ENCODE peak calls at places on chromosomes 6 and 20, in six cellular contexts. One of them, this sample, is unnamed. For H3K4me1, the result is how much of the 10 kb centered on the place peaks cover.

GRCh38 chr6:39035689-39036088 is 12.9 kb upstream of the GLP1R start:
- DNase-seq in mesendoderm: no peak
- DNase-seq in IMR-90: no peak
- DNase-seq in RWPE2: no peak
- DNase-seq in tibial artery: no peak
- DNase-seq in colonic mucosa: no peak
- DNase-seq in this sample: no peak

GRCh38 chr6:153449279-153449678 is 318.2 kb upstream of the RGS17 start:
- DNase-seq in mesendoderm: no peak
- DNase-seq in IMR-90: no peak
- DNase-seq in RWPE2: no peak
- DNase-seq in tibial artery: no peak
- DNase-seq in colonic mucosa: no peak
- DNase-seq in this sample: no peak

GRCh38 chr6:111589366-111589765 is 16.3 kb downstream of the TRAF3IP2 start:
- DNase-seq in mesendoderm: no peak
- DNase-seq in IMR-90: peak
- DNase-seq in RWPE2: peak
- DNase-seq in tibial artery: peak
- DNase-seq in colonic mucosa: no peak
- DNase-seq in this sample: no peak

GRCh38 chr6:19905584-19905983 is 68.4 kb downstream of the ID4 start:
- DNase-seq in mesendoderm: peak
- DNase-seq in IMR-90: no peak
- DNase-seq in RWPE2: no peak
- DNase-seq in tibial artery: no peak
- DNase-seq in colonic mucosa: no peak
- DNase-seq in this sample: no peak

GRCh38 chr6:157682856-157683481 is 140.1 kb upstream of the SNX9 start:
- DNase-seq in mesendoderm: no peak
- DNase-seq in IMR-90: peak
- DNase-seq in RWPE2: no peak
- DNase-seq in tibial artery: no peak
- DNase-seq in colonic mucosa: no peak
- DNase-seq in this sample: no peak

GRCh38 chr6:163790296-163790840 is 375.9 kb downstream of the QKI start:
- DNase-seq in mesendoderm: no peak
- DNase-seq in IMR-90: peak
- DNase-seq in RWPE2: no peak
- DNase-seq in tibial artery: peak
- DNase-seq in colonic mucosa: no peak
- DNase-seq in this sample: no peak

GRCh38 chr20:33164763-33165095 is 3.2 kb upstream of the BPIFA2 start:
- DNase-seq in mesendoderm: no peak
- DNase-seq in IMR-90: no peak
- DNase-seq in RWPE2: no peak
- DNase-seq in tibial artery: no peak
- DNase-seq in colonic mucosa: no peak
- DNase-seq in this sample: no peak

GRCh38 chr6:129345890-129346289 is 364.1 kb downstream of the ARHGAP18 start:
- DNase-seq in mesendoderm: no peak
- DNase-seq in IMR-90: peak
- DNase-seq in RWPE2: no peak
- DNase-seq in tibial artery: no peak
- DNase-seq in colonic mucosa: no peak
- DNase-seq in this sample: no peak

GRCh38 chr6:168851460-168852103 is 402.1 kb downstream of the THBS2 start:
- DNase-seq in mesendoderm: no peak
- DNase-seq in IMR-90: no peak
- DNase-seq in RWPE2: no peak
- DNase-seq in tibial artery: no peak
- DNase-seq in colonic mucosa: no peak
- DNase-seq in this sample: no peak

GRCh38 chr20:24871429-24872213 is 77.4 kb upstream of the CST7 start:
- DNase-seq in mesendoderm: no peak
- DNase-seq in IMR-90: no peak
- DNase-seq in RWPE2: no peak
- DNase-seq in tibial artery: no peak
- DNase-seq in colonic mucosa: no peak
- DNase-seq in this sample: no peak

GRCh38 chr20:45322952-45323383 is 14.9 kb upstream of the MATN4 start:
- DNase-seq in mesendoderm: peak
- DNase-seq in IMR-90: peak
- DNase-seq in RWPE2: no peak
- DNase-seq in tibial artery: peak
- DNase-seq in colonic mucosa: peak
- DNase-seq in this sample: no peak

GRCh38 chr6:37069639-37070038 is 64.2 kb downstream of the FGD2 start:
- DNase-seq in mesendoderm: no peak
- DNase-seq in IMR-90: no peak
- DNase-seq in RWPE2: no peak
- DNase-seq in tibial artery: no peak
- DNase-seq in colonic mucosa: no peak
- DNase-seq in this sample: no peak
- H3K27ac ChIP-seq in mesendoderm: no peak
- H3K27ac ChIP-seq in IMR-90: no peak
- H3K27ac ChIP-seq in RWPE2: no peak
- H3K27ac ChIP-seq in tibial artery: no peak
- H3K27ac ChIP-seq in colonic mucosa: no peak
- H3K27ac ChIP-seq in this sample: no peak

GRCh38 chr20:59837623-59838394 is 95.6 kb downstream of the SYCP2 start:
- DNase-seq in mesendoderm: peak
- DNase-seq in IMR-90: no peak
- DNase-seq in RWPE2: no peak
- DNase-seq in tibial artery: no peak
- DNase-seq in colonic mucosa: no peak
- DNase-seq in this sample: no peak

GRCh38 chr20:59836768-59837167 is 96.7 kb downstream of the SYCP2 start:
- DNase-seq in mesendoderm: no peak
- DNase-seq in IMR-90: no peak
- DNase-seq in RWPE2: peak
- DNase-seq in tibial artery: no peak
- DNase-seq in colonic mucosa: no peak
- DNase-seq in this sample: no peak

GRCh38 chr20:59832406-59833156 is 100.9 kb downstream of the SYCP2 start:
- DNase-seq in mesendoderm: no peak
- DNase-seq in IMR-90: no peak
- DNase-seq in RWPE2: no peak
- DNase-seq in tibial artery: no peak
- DNase-seq in colonic mucosa: peak
- DNase-seq in this sample: no peak

GRCh38 chr20:59835448-59836395 is 97.7 kb downstream of the SYCP2 start:
- DNase-seq in mesendoderm: peak
- DNase-seq in IMR-90: peak
- DNase-seq in RWPE2: peak
- DNase-seq in tibial artery: no peak
- DNase-seq in colonic mucosa: peak
- DNase-seq in this sample: peak

GRCh38 chr20:59835057-59835447 is 98.4 kb downstream of the SYCP2 start:
- DNase-seq in mesendoderm: no peak
- DNase-seq in IMR-90: no peak
- DNase-seq in RWPE2: no peak
- DNase-seq in tibial artery: no peak
- DNase-seq in colonic mucosa: no peak
- DNase-seq in this sample: no peak
- H3K4me1 ChIP-seq in mesendoderm: under half
- H3K4me1 ChIP-seq in IMR-90: under half
- H3K4me1 ChIP-seq in RWPE2: half or more
- H3K4me1 ChIP-seq in tibial artery: under half
- H3K4me1 ChIP-seq in colonic mucosa: under half
- H3K4me1 ChIP-seq in this sample: under half

GRCh38 chr6:31836036-31836675 is 8.6 kb downstream of the HSPA1B start:
- DNase-seq in mesendoderm: no peak
- DNase-seq in IMR-90: peak
- DNase-seq in RWPE2: no peak
- DNase-seq in tibial artery: no peak
- DNase-seq in colonic mucosa: peak
- DNase-seq in this sample: no peak

GRCh38 chr6:31836676-31837611 is 9.4 kb downstream of the HSPA1B start:
- DNase-seq in mesendoderm: no peak
- DNase-seq in IMR-90: peak
- DNase-seq in RWPE2: no peak
- DNase-seq in tibial artery: no peak
- DNase-seq in colonic mucosa: peak
- DNase-seq in this sample: no peak

GRCh38 chr6:31842056-31842455 is 14.5 kb downstream of the HSPA1B start:
- DNase-seq in mesendoderm: no peak
- DNase-seq in IMR-90: no peak
- DNase-seq in RWPE2: no peak
- DNase-seq in tibial artery: no peak
- DNase-seq in colonic mucosa: no peak
- DNase-seq in this sample: no peak

GRCh38 chr6:31837612-31838553 is 10.3 kb downstream of the HSPA1B start:
- DNase-seq in mesendoderm: no peak
- DNase-seq in IMR-90: no peak
- DNase-seq in RWPE2: no peak
- DNase-seq in tibial artery: no peak
- DNase-seq in colonic mucosa: no peak
- DNase-seq in this sample: no peak

GRCh38 chr6:31838968-31839367 is 11.4 kb downstream of the HSPA1B start:
- DNase-seq in mesendoderm: no peak
- DNase-seq in IMR-90: no peak
- DNase-seq in RWPE2: no peak
- DNase-seq in tibial artery: no peak
- DNase-seq in colonic mucosa: no peak
- DNase-seq in this sample: no peak
- H3K27ac ChIP-seq in mesendoderm: no peak
- H3K27ac ChIP-seq in IMR-90: no peak
- H3K27ac ChIP-seq in RWPE2: peak
- H3K27ac ChIP-seq in tibial artery: no peak
- H3K27ac ChIP-seq in colonic mucosa: no peak
- H3K27ac ChIP-seq in this sample: no peak

GRCh38 chr6:13851803-13852202 is 37.4 kb upstream of the MCUR1 start:
- DNase-seq in mesendoderm: no peak
- DNase-seq in IMR-90: no peak
- DNase-seq in RWPE2: no peak
- DNase-seq in tibial artery: no peak
- DNase-seq in colonic mucosa: no peak
- DNase-seq in this sample: no peak
- H3K4me1 ChIP-seq in mesendoderm: under half
- H3K4me1 ChIP-seq in IMR-90: under half
- H3K4me1 ChIP-seq in RWPE2: under half
- H3K4me1 ChIP-seq in tibial artery: under half
- H3K4me1 ChIP-seq in colonic mucosa: under half
- H3K4me1 ChIP-seq in this sample: under half

GRCh38 chr20:13739726-13740649 is 44.7 kb downstream of the ESF1 start:
- DNase-seq in mesendoderm: no peak
- DNase-seq in IMR-90: no peak
- DNase-seq in RWPE2: no peak
- DNase-seq in tibial artery: no peak
- DNase-seq in colonic mucosa: no peak
- DNase-seq in this sample: no peak
- H3K27ac ChIP-seq in mesendoderm: no peak
- H3K27ac ChIP-seq in IMR-90: no peak
- H3K27ac ChIP-seq in RWPE2: no peak
- H3K27ac ChIP-seq in tibial artery: peak
- H3K27ac ChIP-seq in colonic mucosa: no peak
- H3K27ac ChIP-seq in this sample: peak

GRCh38 chr6:43771210-43771857 is 1.3 kb downstream of the VEGFA start:
- DNase-seq in mesendoderm: peak
- DNase-seq in IMR-90: peak
- DNase-seq in RWPE2: no peak
- DNase-seq in tibial artery: peak
- DNase-seq in colonic mucosa: peak
- DNase-seq in this sample: peak
- H3K4me1 ChIP-seq in mesendoderm: under half
- H3K4me1 ChIP-seq in IMR-90: under half
- H3K4me1 ChIP-seq in RWPE2: under half
- H3K4me1 ChIP-seq in tibial artery: under half
- H3K4me1 ChIP-seq in colonic mucosa: under half
- H3K4me1 ChIP-seq in this sample: half or more

DNA sequence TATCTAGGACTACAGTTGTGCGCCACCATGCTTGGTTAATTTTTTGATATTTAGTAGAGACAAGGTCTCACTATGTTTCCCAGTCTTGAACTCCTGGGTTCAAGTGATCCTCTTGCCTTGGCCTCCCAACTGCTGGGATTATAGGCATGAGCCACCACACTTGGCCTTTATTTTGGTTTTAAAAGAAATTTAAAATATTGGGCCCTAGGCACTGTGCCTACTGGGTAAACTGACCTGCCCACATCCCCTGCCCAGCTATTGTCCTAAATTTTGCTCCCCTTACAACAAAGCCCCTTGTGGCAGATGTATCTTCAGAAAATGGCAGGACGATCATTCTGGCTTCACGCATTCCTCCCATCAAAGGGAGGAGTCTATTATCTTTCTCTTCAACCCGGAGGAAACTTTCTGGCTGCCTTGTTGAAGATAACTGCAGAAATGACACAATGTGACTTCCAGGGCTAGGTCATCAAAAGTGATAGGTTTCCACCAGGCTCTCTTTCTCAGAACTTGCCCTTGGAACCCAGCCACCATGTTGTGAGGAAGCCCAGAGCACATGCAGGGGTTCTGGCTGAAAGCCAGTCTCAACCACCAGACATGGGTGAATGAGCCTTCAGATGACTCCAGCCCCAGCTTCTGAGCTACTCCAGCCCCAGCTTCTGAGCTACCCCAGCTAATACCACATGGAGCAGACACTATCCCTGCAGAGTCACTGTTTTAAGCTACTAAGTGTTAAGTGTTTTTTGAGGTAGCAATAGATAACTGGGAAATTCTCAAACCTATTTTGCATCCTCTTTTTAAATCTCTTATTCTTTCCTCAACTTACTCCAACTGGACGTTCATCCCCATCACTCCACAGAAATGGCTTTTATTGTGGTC is 4.6 kb upstream of the GUCA1B start:
- DNase-seq in mesendoderm: no peak
- DNase-seq in IMR-90: peak
- DNase-seq in RWPE2: no peak
- DNase-seq in tibial artery: no peak
- DNase-seq in colonic mucosa: no peak
- DNase-seq in this sample: no peak
- H3K27ac ChIP-seq in mesendoderm: no peak
- H3K27ac ChIP-seq in IMR-90: peak
- H3K27ac ChIP-seq in RWPE2: peak
- H3K27ac ChIP-seq in tibial artery: no peak
- H3K27ac ChIP-seq in colonic mucosa: peak
- H3K27ac ChIP-seq in this sample: no peak

DNA sequence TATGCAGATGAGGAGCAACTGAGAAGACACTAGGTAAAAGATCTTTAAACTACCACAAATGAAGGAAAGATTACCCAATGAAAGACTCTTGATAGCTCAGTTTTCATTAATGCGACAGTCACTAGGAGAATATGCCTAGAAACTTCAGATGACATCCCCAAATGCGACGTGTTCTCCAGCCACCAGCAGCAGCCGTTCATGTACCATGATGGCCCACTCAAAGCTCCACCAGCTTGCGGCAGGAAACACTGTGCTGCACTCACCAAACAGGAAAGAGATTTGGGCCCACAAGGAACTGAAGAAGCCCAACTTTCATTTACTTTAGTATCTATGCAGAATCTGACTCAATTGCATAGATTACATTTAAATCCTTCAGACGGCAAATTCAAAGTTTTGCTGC is 7.5 kb downstream of the DIDO1 start:
- DNase-seq in mesendoderm: no peak
- DNase-seq in IMR-90: no peak
- DNase-seq in RWPE2: peak
- DNase-seq in tibial artery: no peak
- DNase-seq in colonic mucosa: no peak
- DNase-seq in this sample: no peak
- H3K4me1 ChIP-seq in mesendoderm: under half
- H3K4me1 ChIP-seq in IMR-90: under half
- H3K4me1 ChIP-seq in RWPE2: under half
- H3K4me1 ChIP-seq in tibial artery: half or more
- H3K4me1 ChIP-seq in colonic mucosa: half or more
- H3K4me1 ChIP-seq in this sample: half or more

GRCh38 chr6:2157441-2158127 is 87.8 kb downstream of the GMDS start:
- DNase-seq in mesendoderm: no peak
- DNase-seq in IMR-90: peak
- DNase-seq in RWPE2: no peak
- DNase-seq in tibial artery: no peak
- DNase-seq in colonic mucosa: no peak
- DNase-seq in this sample: no peak
- H3K27ac ChIP-seq in mesendoderm: no peak
- H3K27ac ChIP-seq in IMR-90: peak
- H3K27ac ChIP-seq in RWPE2: peak
- H3K27ac ChIP-seq in tibial artery: no peak
- H3K27ac ChIP-seq in colonic mucosa: no peak
- H3K27ac ChIP-seq in this sample: no peak

This sample was measured in tibial nerve.